ENCODE peak calls at places on chromosomes 11 and 22, in seven cellular contexts. N is fibroblast of lung, J is GM23338, G is GM23248, Q is astrocyte, K is MM.1S, F is endothelial cell of umbilical vein. I is an unnamed sample.

GRCh38 chr11:128283445-128283844 is 303.9 kb downstream of the ETS1 start:
- DNase-seq in Q (peak; percentile 23), G (no peak), J (no peak), K (no peak), F (no peak), N (peak; percentile 47), I (no peak)

GRCh38 chr22:48436201-48436931 is 1391.3 kb downstream of the BRD1 start:
- DNase-seq in Q (no peak), K (no peak), N (no peak), G (no peak), J (no peak), F (no peak), I (no peak)

GRCh38 chr22:25154686-25154999 is 45.0 kb upstream of the CRYBB3 start:
- DNase-seq in N (no peak), J (no peak), K (no peak), F (no peak), Q (no peak), G (no peak), I (no peak)

GRCh38 chr11:36092314-36093030 is 148.6 kb downstream of the LDLRAD3 start:
- DNase-seq in K (no peak), N (no peak), J (peak; percentile 92), G (no peak), Q (no peak), F (no peak), I (no peak)

GRCh38 chr11:14413307-14414072 is 54.5 kb upstream of the RRAS2 start:
- DNase-seq in J (peak; percentile 86), N (peak; percentile 56), F (no peak), K (no peak), Q (peak; percentile 90), G (peak; percentile 89), I (peak; percentile 60)

GRCh38 chr11:68798221-68798813 is 43.4 kb downstream of the CPT1A start:
- DNase-seq in N (peak; percentile 13), F (peak; percentile 10), Q (no peak), J (peak; percentile 80), G (peak; percentile 32), K (no peak), I (peak; percentile 39)

GRCh38 chr11:134530826-134531225 is 118.8 kb upstream of the B3GAT1 start:
- DNase-seq in Q (no peak), J (no peak), G (no peak), N (no peak), F (no peak), K (no peak), I (no peak)

GRCh38 chr11:59173964-59174663 is 2.2 kb downstream of the DTX4 start:
- DNase-seq in N (no peak), K (no peak), Q (no peak), F (no peak), G (peak; percentile 23), J (peak; percentile 86), I (no peak)

GRCh38 chr11:108198833-108199232 is 23.6 kb downstream of the NPAT start:
- DNase-seq in K (no peak), F (peak; percentile 7), Q (no peak), J (no peak), G (no peak), N (no peak), I (no peak)

GRCh38 chr11:35237860-35238715 is 99.1 kb downstream of the CD44 start:
- DNase-seq in Q (no peak), G (no peak), N (peak; percentile 65), J (peak; percentile 96), F (peak; percentile 70), K (peak; percentile 76), I (peak; percentile 59)

GRCh38 chr22:30947163-30947820 is 21.3 kb downstream of the MORC2 start:
- DNase-seq in G (peak; percentile 28), J (no peak), K (no peak), Q (no peak), N (no peak), F (peak; percentile 12), I (no peak)

GRCh38 chr11:27719575-27719925 is 19.3 kb upstream of the BDNF start:
- DNase-seq in Q (no peak), K (no peak), J (peak; percentile 62), G (peak; percentile 29), F (no peak), N (no peak), I (no peak)

GRCh38 chr11:28674432-28675076 is 566.4 kb downstream of the METTL15 start:
- DNase-seq in N (peak; percentile 68), F (peak; percentile 8), K (no peak), J (peak; percentile 57), G (peak; percentile 83), Q (peak; percentile 41), I (no peak)

GRCh38 chr22:49986325-49986724 is 25.8 kb downstream of the PIM3 start:
- DNase-seq in J (no peak), F (no peak), G (no peak), Q (no peak), N (no peak), K (no peak), I (no peak)

GRCh38 chr22:49979587-49980264 is 19.2 kb downstream of the PIM3 start:
- DNase-seq in N (peak; percentile 45), K (peak; percentile 70), G (peak; percentile 59), Q (no peak), F (peak; percentile 53), J (peak; percentile 83), I (no peak)

GRCh38 chr22:49977578-49977977 is 17.0 kb downstream of the PIM3 start:
- DNase-seq in G (no peak), Q (no peak), K (no peak), F (no peak), J (no peak), N (no peak), I (no peak)

GRCh38 chr22:49983148-49984042 is 22.8 kb downstream of the PIM3 start:
- DNase-seq in F (no peak), J (peak; percentile 65), Q (no peak), K (no peak), N (no peak), G (no peak), I (no peak)
- TF ChIP-seq EZH2 in F (peak; percentile 48), J (no peak), Q (no peak), K (no peak), N (peak; percentile 73), G (no peak), I (no peak)

GRCh38 chr11:113083571-113083970 is 122.4 kb downstream of the NCAM1 start:
- DNase-seq in N (no peak), Q (no peak), G (no peak), F (no peak), K (no peak), J (no peak), I (no peak)
- H3K4me1 ChIP-seq in N (no peaks in the 10 kb centered on the region), Q (no peaks in the 10 kb centered on the region), G (no peaks in the 10 kb centered on the region), F (no peaks in the 10 kb centered on the region), K (no peaks in the 10 kb centered on the region), J (peaks cover 16% of the 10 kb centered on the region), I (no peaks in the 10 kb centered on the region)

GRCh38 chr11:63534076-63534475 is 2.5 kb upstream of the PLAAT4 start:
- DNase-seq in N (no peak), K (no peak), Q (no peak), J (no peak), G (no peak), F (no peak), I (no peak)
- H2AFZ ChIP-seq in N (no peak overlapping the region), K (no peak overlapping the region), Q (no peak overlapping the region), J (no peak overlapping the region), G (no peak overlapping the region), F (no peak overlapping the region), I (no peak overlapping the region)

GRCh38 chr11:31815743-31816466 is 4.8 kb upstream of the PAX6 start:
- DNase-seq in G (peak; percentile 53), F (no peak), J (no peak), N (no peak), K (no peak), Q (peak; percentile 6), I (no peak)

GRCh38 chr11:31816467-31817053 is 5.4 kb upstream of the PAX6 start:
- DNase-seq in F (no peak), Q (peak; percentile 8), K (no peak), J (peak; percentile 60), N (no peak), G (no peak), I (no peak)

GRCh38 chr11:31813242-31813960 is 2.3 kb upstream of the PAX6 start:
- DNase-seq in K (no peak), F (no peak), G (no peak), Q (peak; percentile 38), N (no peak), J (peak; percentile 58), I (no peak)

GRCh38 chr11:31812392-31813241 is 1.5 kb upstream of the PAX6 start:
- DNase-seq in G (peak; percentile 50), Q (peak; percentile 59), F (peak; percentile 22), K (peak; percentile 42), N (no peak), J (peak; percentile 51), I (no peak)

DNA sequence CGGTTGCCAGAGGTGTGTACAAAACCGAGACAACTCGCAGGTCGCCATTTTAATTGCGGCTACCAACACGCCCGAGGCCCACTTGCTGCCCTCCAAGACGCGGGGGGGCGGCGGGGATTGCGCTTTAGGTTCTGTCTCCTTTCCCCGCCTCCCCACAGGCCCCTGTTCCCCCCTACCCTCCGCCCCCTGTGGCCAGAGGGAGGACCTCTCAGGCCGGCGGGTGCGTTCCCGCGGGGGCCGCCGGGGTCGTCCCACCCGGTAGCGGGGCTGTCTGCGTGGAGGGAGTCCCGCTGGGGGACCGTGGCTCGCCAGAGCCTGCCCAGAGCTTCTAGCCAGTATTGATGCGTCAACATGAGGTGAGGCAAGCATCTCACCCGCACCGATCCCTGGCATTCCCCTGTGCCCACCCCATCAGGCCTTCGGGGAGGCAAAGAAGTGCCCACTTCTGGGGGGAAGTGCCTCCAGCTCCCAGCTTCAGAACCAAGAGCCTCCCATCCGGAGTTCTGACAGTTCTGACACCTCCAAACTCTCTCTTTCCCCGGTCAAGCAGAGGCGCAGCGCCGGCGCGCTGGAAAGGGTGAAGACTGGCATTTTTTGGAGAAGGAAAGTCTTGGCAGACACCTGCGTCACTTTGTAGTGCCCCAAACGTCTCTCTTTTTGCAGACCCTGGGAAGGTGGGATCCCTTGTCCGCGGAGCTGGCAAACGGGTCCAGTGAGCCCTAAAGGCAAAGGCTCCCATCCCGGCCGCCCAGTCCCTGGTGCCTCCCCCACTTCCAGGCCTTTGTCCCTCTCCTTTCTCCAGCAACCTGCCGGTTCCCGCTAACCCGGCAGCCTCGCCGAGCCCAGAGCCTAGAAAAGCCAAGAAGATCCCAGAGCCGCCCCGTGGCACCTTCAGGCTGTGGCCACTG is 3.1 kb upstream of the PAX6 start:
- DNase-seq in J (peak; percentile 61), Q (peak; percentile 23), K (peak; percentile 3), G (no peak), F (no peak), N (no peak), I (no peak)
- TF ChIP-seq EZH2 in J (peak; percentile 91), Q (peak; percentile 71), K (no peak), G (peak; percentile 91), F (peak; percentile 77), N (peak; percentile 82), I (no peak)